ENCODE peak calls at places on chromosomes 7 and 10, in ten cellular contexts. One of them, this sample, is unnamed.

GRCh38 chr7:133364959-133365680 is 112.2 kb downstream of the EXOC4 start:
- DNase-seq in activated naive CD8-positive, alpha-beta T cell treated with anti-CD3 and anti-CD28 coated beads for 36 hours: no peak
- DNase-seq in stimulated activated CD8-positive, alpha-beta memory T cell treated with anti-CD3 and anti-CD28 coated beads, Interleukin-4, amount 100 ng/mL, for 48 hours: no peak
- DNase-seq in stimulated activated CD4-positive, alpha-beta T cell treated with anti-CD3 and anti-CD28 coated beads, Interleukin-1b, Interleukin-23, amount 100 ng/mL, for 48 hours: no peak
- DNase-seq in GM20000: no peak
- DNase-seq in GM10248: no peak
- DNase-seq in germinal center: no peak
- DNase-seq in T follicular helper cell: no peak
- DNase-seq in occipital lobe: no peak
- DNase-seq in ovary: no peak
- DNase-seq in this sample: peak

GRCh38 chr7:65475734-65476319 is 102.2 kb downstream of the ZNF92 start:
- DNase-seq in activated naive CD8-positive, alpha-beta T cell treated with anti-CD3 and anti-CD28 coated beads for 36 hours: peak
- DNase-seq in stimulated activated CD8-positive, alpha-beta memory T cell treated with anti-CD3 and anti-CD28 coated beads, Interleukin-4, amount 100 ng/mL, for 48 hours: no peak
- DNase-seq in stimulated activated CD4-positive, alpha-beta T cell treated with anti-CD3 and anti-CD28 coated beads, Interleukin-1b, Interleukin-23, amount 100 ng/mL, for 48 hours: no peak
- DNase-seq in GM20000: peak
- DNase-seq in GM10248: peak
- DNase-seq in germinal center: peak
- DNase-seq in T follicular helper cell: no peak
- DNase-seq in occipital lobe: no peak
- DNase-seq in ovary: no peak
- DNase-seq in this sample: peak

GRCh38 chr7:3805151-3805550 is 504.1 kb downstream of the SDK1 start:
- DNase-seq in activated naive CD8-positive, alpha-beta T cell treated with anti-CD3 and anti-CD28 coated beads for 36 hours: no peak
- DNase-seq in stimulated activated CD8-positive, alpha-beta memory T cell treated with anti-CD3 and anti-CD28 coated beads, Interleukin-4, amount 100 ng/mL, for 48 hours: no peak
- DNase-seq in stimulated activated CD4-positive, alpha-beta T cell treated with anti-CD3 and anti-CD28 coated beads, Interleukin-1b, Interleukin-23, amount 100 ng/mL, for 48 hours: no peak
- DNase-seq in GM20000: no peak
- DNase-seq in GM10248: no peak
- DNase-seq in germinal center: no peak
- DNase-seq in T follicular helper cell: no peak
- DNase-seq in occipital lobe: no peak
- DNase-seq in ovary: no peak
- DNase-seq in this sample: no peak

GRCh38 chr7:127208351-127208750 is 44.4 kb downstream of the GRM8 start:
- DNase-seq in activated naive CD8-positive, alpha-beta T cell treated with anti-CD3 and anti-CD28 coated beads for 36 hours: no peak
- DNase-seq in stimulated activated CD8-positive, alpha-beta memory T cell treated with anti-CD3 and anti-CD28 coated beads, Interleukin-4, amount 100 ng/mL, for 48 hours: no peak
- DNase-seq in stimulated activated CD4-positive, alpha-beta T cell treated with anti-CD3 and anti-CD28 coated beads, Interleukin-1b, Interleukin-23, amount 100 ng/mL, for 48 hours: no peak
- DNase-seq in GM20000: no peak
- DNase-seq in GM10248: no peak
- DNase-seq in germinal center: no peak
- DNase-seq in T follicular helper cell: no peak
- DNase-seq in occipital lobe: no peak
- DNase-seq in ovary: no peak
- DNase-seq in this sample: no peak

GRCh38 chr7:99476107-99476506 is 3.4 kb downstream of the ZNF789 start:
- DNase-seq in activated naive CD8-positive, alpha-beta T cell treated with anti-CD3 and anti-CD28 coated beads for 36 hours: no peak
- DNase-seq in stimulated activated CD8-positive, alpha-beta memory T cell treated with anti-CD3 and anti-CD28 coated beads, Interleukin-4, amount 100 ng/mL, for 48 hours: no peak
- DNase-seq in stimulated activated CD4-positive, alpha-beta T cell treated with anti-CD3 and anti-CD28 coated beads, Interleukin-1b, Interleukin-23, amount 100 ng/mL, for 48 hours: no peak
- DNase-seq in GM20000: no peak
- DNase-seq in GM10248: no peak
- DNase-seq in germinal center: no peak
- DNase-seq in T follicular helper cell: no peak
- DNase-seq in occipital lobe: no peak
- DNase-seq in ovary: no peak
- DNase-seq in this sample: no peak

GRCh38 chr7:107856806-107857540 is 34.0 kb upstream of the DLD start:
- DNase-seq in activated naive CD8-positive, alpha-beta T cell treated with anti-CD3 and anti-CD28 coated beads for 36 hours: peak
- DNase-seq in stimulated activated CD8-positive, alpha-beta memory T cell treated with anti-CD3 and anti-CD28 coated beads, Interleukin-4, amount 100 ng/mL, for 48 hours: no peak
- DNase-seq in stimulated activated CD4-positive, alpha-beta T cell treated with anti-CD3 and anti-CD28 coated beads, Interleukin-1b, Interleukin-23, amount 100 ng/mL, for 48 hours: no peak
- DNase-seq in GM20000: peak
- DNase-seq in GM10248: no peak
- DNase-seq in germinal center: no peak
- DNase-seq in T follicular helper cell: no peak
- DNase-seq in occipital lobe: no peak
- DNase-seq in ovary: no peak
- DNase-seq in this sample: peak

GRCh38 chr7:4713183-4713784 is 31.2 kb downstream of the FOXK1 start:
- DNase-seq in activated naive CD8-positive, alpha-beta T cell treated with anti-CD3 and anti-CD28 coated beads for 36 hours: no peak
- DNase-seq in stimulated activated CD8-positive, alpha-beta memory T cell treated with anti-CD3 and anti-CD28 coated beads, Interleukin-4, amount 100 ng/mL, for 48 hours: no peak
- DNase-seq in stimulated activated CD4-positive, alpha-beta T cell treated with anti-CD3 and anti-CD28 coated beads, Interleukin-1b, Interleukin-23, amount 100 ng/mL, for 48 hours: no peak
- DNase-seq in GM20000: peak
- DNase-seq in GM10248: peak
- DNase-seq in germinal center: peak
- DNase-seq in T follicular helper cell: no peak
- DNase-seq in occipital lobe: no peak
- DNase-seq in ovary: no peak
- DNase-seq in this sample: peak

GRCh38 chr10:11546581-11546980 is 64.9 kb downstream of the USP6NL start:
- DNase-seq in activated naive CD8-positive, alpha-beta T cell treated with anti-CD3 and anti-CD28 coated beads for 36 hours: no peak
- DNase-seq in stimulated activated CD8-positive, alpha-beta memory T cell treated with anti-CD3 and anti-CD28 coated beads, Interleukin-4, amount 100 ng/mL, for 48 hours: no peak
- DNase-seq in stimulated activated CD4-positive, alpha-beta T cell treated with anti-CD3 and anti-CD28 coated beads, Interleukin-1b, Interleukin-23, amount 100 ng/mL, for 48 hours: no peak
- DNase-seq in GM20000: no peak
- DNase-seq in GM10248: no peak
- DNase-seq in germinal center: no peak
- DNase-seq in T follicular helper cell: no peak
- DNase-seq in occipital lobe: no peak
- DNase-seq in ovary: no peak
- DNase-seq in this sample: peak

GRCh38 chr10:70302292-70302691 is 18.5 kb upstream of the NPFFR1 start:
- DNase-seq in activated naive CD8-positive, alpha-beta T cell treated with anti-CD3 and anti-CD28 coated beads for 36 hours: no peak
- DNase-seq in stimulated activated CD8-positive, alpha-beta memory T cell treated with anti-CD3 and anti-CD28 coated beads, Interleukin-4, amount 100 ng/mL, for 48 hours: no peak
- DNase-seq in stimulated activated CD4-positive, alpha-beta T cell treated with anti-CD3 and anti-CD28 coated beads, Interleukin-1b, Interleukin-23, amount 100 ng/mL, for 48 hours: no peak
- DNase-seq in GM20000: no peak
- DNase-seq in GM10248: no peak
- DNase-seq in germinal center: no peak
- DNase-seq in T follicular helper cell: no peak
- DNase-seq in occipital lobe: no peak
- DNase-seq in ovary: peak
- DNase-seq in this sample: peak

GRCh38 chr10:58704226-58705200 is 191.8 kb downstream of the BICC1 start:
- DNase-seq in activated naive CD8-positive, alpha-beta T cell treated with anti-CD3 and anti-CD28 coated beads for 36 hours: no peak
- DNase-seq in stimulated activated CD8-positive, alpha-beta memory T cell treated with anti-CD3 and anti-CD28 coated beads, Interleukin-4, amount 100 ng/mL, for 48 hours: no peak
- DNase-seq in stimulated activated CD4-positive, alpha-beta T cell treated with anti-CD3 and anti-CD28 coated beads, Interleukin-1b, Interleukin-23, amount 100 ng/mL, for 48 hours: no peak
- DNase-seq in GM20000: no peak
- DNase-seq in GM10248: no peak
- DNase-seq in germinal center: no peak
- DNase-seq in T follicular helper cell: no peak
- DNase-seq in occipital lobe: no peak
- DNase-seq in ovary: no peak
- DNase-seq in this sample: no peak

GRCh38 chr10:16902606-16903005 is 85.4 kb upstream of the RSU1 start:
- DNase-seq in activated naive CD8-positive, alpha-beta T cell treated with anti-CD3 and anti-CD28 coated beads for 36 hours: peak
- DNase-seq in stimulated activated CD8-positive, alpha-beta memory T cell treated with anti-CD3 and anti-CD28 coated beads, Interleukin-4, amount 100 ng/mL, for 48 hours: no peak
- DNase-seq in stimulated activated CD4-positive, alpha-beta T cell treated with anti-CD3 and anti-CD28 coated beads, Interleukin-1b, Interleukin-23, amount 100 ng/mL, for 48 hours: peak
- DNase-seq in GM20000: no peak
- DNase-seq in GM10248: no peak
- DNase-seq in germinal center: no peak
- DNase-seq in T follicular helper cell: no peak
- DNase-seq in occipital lobe: no peak
- DNase-seq in ovary: no peak
- DNase-seq in this sample: no peak

GRCh38 chr7:50531401-50531906 is 33.8 kb downstream of the DDC start:
- DNase-seq in activated naive CD8-positive, alpha-beta T cell treated with anti-CD3 and anti-CD28 coated beads for 36 hours: no peak
- DNase-seq in stimulated activated CD8-positive, alpha-beta memory T cell treated with anti-CD3 and anti-CD28 coated beads, Interleukin-4, amount 100 ng/mL, for 48 hours: peak
- DNase-seq in stimulated activated CD4-positive, alpha-beta T cell treated with anti-CD3 and anti-CD28 coated beads, Interleukin-1b, Interleukin-23, amount 100 ng/mL, for 48 hours: peak
- DNase-seq in GM20000: no peak
- DNase-seq in GM10248: no peak
- DNase-seq in germinal center: no peak
- DNase-seq in T follicular helper cell: no peak
- DNase-seq in occipital lobe: peak
- DNase-seq in ovary: no peak
- DNase-seq in this sample: no peak

GRCh38 chr10:76195990-76196389 is 764.6 kb downstream of the LRMDA start:
- DNase-seq in activated naive CD8-positive, alpha-beta T cell treated with anti-CD3 and anti-CD28 coated beads for 36 hours: no peak
- DNase-seq in stimulated activated CD8-positive, alpha-beta memory T cell treated with anti-CD3 and anti-CD28 coated beads, Interleukin-4, amount 100 ng/mL, for 48 hours: no peak
- DNase-seq in stimulated activated CD4-positive, alpha-beta T cell treated with anti-CD3 and anti-CD28 coated beads, Interleukin-1b, Interleukin-23, amount 100 ng/mL, for 48 hours: no peak
- DNase-seq in GM20000: no peak
- DNase-seq in GM10248: no peak
- DNase-seq in germinal center: no peak
- DNase-seq in T follicular helper cell: no peak
- DNase-seq in occipital lobe: no peak
- DNase-seq in ovary: no peak
- DNase-seq in this sample: no peak

GRCh38 chr10:77187376-77187999 is 450.1 kb downstream of the KCNMA1 start:
- DNase-seq in activated naive CD8-positive, alpha-beta T cell treated with anti-CD3 and anti-CD28 coated beads for 36 hours: no peak
- DNase-seq in stimulated activated CD8-positive, alpha-beta memory T cell treated with anti-CD3 and anti-CD28 coated beads, Interleukin-4, amount 100 ng/mL, for 48 hours: no peak
- DNase-seq in stimulated activated CD4-positive, alpha-beta T cell treated with anti-CD3 and anti-CD28 coated beads, Interleukin-1b, Interleukin-23, amount 100 ng/mL, for 48 hours: no peak
- DNase-seq in GM20000: no peak
- DNase-seq in GM10248: no peak
- DNase-seq in germinal center: no peak
- DNase-seq in T follicular helper cell: no peak
- DNase-seq in occipital lobe: no peak
- DNase-seq in ovary: no peak
- DNase-seq in this sample: no peak

GRCh38 chr7:4709187-4709586 is 27.1 kb downstream of the FOXK1 start:
- DNase-seq in activated naive CD8-positive, alpha-beta T cell treated with anti-CD3 and anti-CD28 coated beads for 36 hours: no peak
- DNase-seq in stimulated activated CD8-positive, alpha-beta memory T cell treated with anti-CD3 and anti-CD28 coated beads, Interleukin-4, amount 100 ng/mL, for 48 hours: no peak
- DNase-seq in stimulated activated CD4-positive, alpha-beta T cell treated with anti-CD3 and anti-CD28 coated beads, Interleukin-1b, Interleukin-23, amount 100 ng/mL, for 48 hours: no peak
- DNase-seq in GM20000: no peak
- DNase-seq in GM10248: no peak
- DNase-seq in germinal center: no peak
- DNase-seq in T follicular helper cell: no peak
- DNase-seq in occipital lobe: no peak
- DNase-seq in ovary: no peak
- DNase-seq in this sample: no peak

GRCh38 chr7:116490351-116490750 is 9.2 kb upstream of the CAV2 start:
- DNase-seq in activated naive CD8-positive, alpha-beta T cell treated with anti-CD3 and anti-CD28 coated beads for 36 hours: no peak
- DNase-seq in stimulated activated CD8-positive, alpha-beta memory T cell treated with anti-CD3 and anti-CD28 coated beads, Interleukin-4, amount 100 ng/mL, for 48 hours: no peak
- DNase-seq in stimulated activated CD4-positive, alpha-beta T cell treated with anti-CD3 and anti-CD28 coated beads, Interleukin-1b, Interleukin-23, amount 100 ng/mL, for 48 hours: no peak
- DNase-seq in GM20000: no peak
- DNase-seq in GM10248: no peak
- DNase-seq in germinal center: no peak
- DNase-seq in T follicular helper cell: no peak
- DNase-seq in occipital lobe: no peak
- DNase-seq in ovary: no peak
- DNase-seq in this sample: no peak

GRCh38 chr10:15052121-15052520 is 8.4 kb downstream of the OLAH start:
- DNase-seq in activated naive CD8-positive, alpha-beta T cell treated with anti-CD3 and anti-CD28 coated beads for 36 hours: no peak
- DNase-seq in stimulated activated CD8-positive, alpha-beta memory T cell treated with anti-CD3 and anti-CD28 coated beads, Interleukin-4, amount 100 ng/mL, for 48 hours: no peak
- DNase-seq in stimulated activated CD4-positive, alpha-beta T cell treated with anti-CD3 and anti-CD28 coated beads, Interleukin-1b, Interleukin-23, amount 100 ng/mL, for 48 hours: no peak
- DNase-seq in GM20000: no peak
- DNase-seq in GM10248: no peak
- DNase-seq in germinal center: no peak
- DNase-seq in T follicular helper cell: no peak
- DNase-seq in occipital lobe: no peak
- DNase-seq in ovary: no peak
- DNase-seq in this sample: no peak

GRCh38 chr10:44389150-44389549 is 4.3 kb upstream of the CXCL12 start:
- DNase-seq in activated naive CD8-positive, alpha-beta T cell treated with anti-CD3 and anti-CD28 coated beads for 36 hours: no peak
- DNase-seq in stimulated activated CD8-positive, alpha-beta memory T cell treated with anti-CD3 and anti-CD28 coated beads, Interleukin-4, amount 100 ng/mL, for 48 hours: no peak
- DNase-seq in stimulated activated CD4-positive, alpha-beta T cell treated with anti-CD3 and anti-CD28 coated beads, Interleukin-1b, Interleukin-23, amount 100 ng/mL, for 48 hours: no peak
- DNase-seq in GM20000: no peak
- DNase-seq in GM10248: no peak
- DNase-seq in germinal center: no peak
- DNase-seq in T follicular helper cell: no peak
- DNase-seq in occipital lobe: no peak
- DNase-seq in ovary: no peak
- DNase-seq in this sample: no peak

GRCh38 chr7:18420758-18421157 is 74.8 kb upstream of the HDAC9 start:
- DNase-seq in activated naive CD8-positive, alpha-beta T cell treated with anti-CD3 and anti-CD28 coated beads for 36 hours: no peak
- DNase-seq in stimulated activated CD8-positive, alpha-beta memory T cell treated with anti-CD3 and anti-CD28 coated beads, Interleukin-4, amount 100 ng/mL, for 48 hours: no peak
- DNase-seq in stimulated activated CD4-positive, alpha-beta T cell treated with anti-CD3 and anti-CD28 coated beads, Interleukin-1b, Interleukin-23, amount 100 ng/mL, for 48 hours: no peak
- DNase-seq in GM20000: no peak
- DNase-seq in GM10248: no peak
- DNase-seq in germinal center: no peak
- DNase-seq in T follicular helper cell: no peak
- DNase-seq in occipital lobe: no peak
- DNase-seq in ovary: no peak
- DNase-seq in this sample: peak

GRCh38 chr10:101972761-101973160 is 83.2 kb downstream of the ARMH3 start:
- DNase-seq in activated naive CD8-positive, alpha-beta T cell treated with anti-CD3 and anti-CD28 coated beads for 36 hours: no peak
- DNase-seq in stimulated activated CD8-positive, alpha-beta memory T cell treated with anti-CD3 and anti-CD28 coated beads, Interleukin-4, amount 100 ng/mL, for 48 hours: no peak
- DNase-seq in stimulated activated CD4-positive, alpha-beta T cell treated with anti-CD3 and anti-CD28 coated beads, Interleukin-1b, Interleukin-23, amount 100 ng/mL, for 48 hours: no peak
- DNase-seq in GM20000: peak
- DNase-seq in GM10248: no peak
- DNase-seq in germinal center: no peak
- DNase-seq in T follicular helper cell: no peak
- DNase-seq in occipital lobe: no peak
- DNase-seq in ovary: no peak
- DNase-seq in this sample: no peak

GRCh38 chr10:12657489-12657888 is 308.1 kb downstream of the CAMK1D start:
- DNase-seq in activated naive CD8-positive, alpha-beta T cell treated with anti-CD3 and anti-CD28 coated beads for 36 hours: no peak
- DNase-seq in stimulated activated CD8-positive, alpha-beta memory T cell treated with anti-CD3 and anti-CD28 coated beads, Interleukin-4, amount 100 ng/mL, for 48 hours: no peak
- DNase-seq in stimulated activated CD4-positive, alpha-beta T cell treated with anti-CD3 and anti-CD28 coated beads, Interleukin-1b, Interleukin-23, amount 100 ng/mL, for 48 hours: no peak
- DNase-seq in GM20000: no peak
- DNase-seq in GM10248: no peak
- DNase-seq in germinal center: no peak
- DNase-seq in T follicular helper cell: no peak
- DNase-seq in occipital lobe: no peak
- DNase-seq in ovary: no peak
- DNase-seq in this sample: no peak

GRCh38 chr7:50534690-50535290 is 30.4 kb downstream of the DDC start:
- DNase-seq in activated naive CD8-positive, alpha-beta T cell treated with anti-CD3 and anti-CD28 coated beads for 36 hours: no peak
- DNase-seq in stimulated activated CD8-positive, alpha-beta memory T cell treated with anti-CD3 and anti-CD28 coated beads, Interleukin-4, amount 100 ng/mL, for 48 hours: peak
- DNase-seq in stimulated activated CD4-positive, alpha-beta T cell treated with anti-CD3 and anti-CD28 coated beads, Interleukin-1b, Interleukin-23, amount 100 ng/mL, for 48 hours: peak
- DNase-seq in GM20000: no peak
- DNase-seq in GM10248: no peak
- DNase-seq in germinal center: no peak
- DNase-seq in T follicular helper cell: no peak
- DNase-seq in occipital lobe: no peak
- DNase-seq in ovary: no peak
- DNase-seq in this sample: peak

GRCh38 chr10:48306265-48306869 is at the start of gene MAPK8:
- DNase-seq in activated naive CD8-positive, alpha-beta T cell treated with anti-CD3 and anti-CD28 coated beads for 36 hours: peak
- DNase-seq in stimulated activated CD8-positive, alpha-beta memory T cell treated with anti-CD3 and anti-CD28 coated beads, Interleukin-4, amount 100 ng/mL, for 48 hours: peak
- DNase-seq in stimulated activated CD4-positive, alpha-beta T cell treated with anti-CD3 and anti-CD28 coated beads, Interleukin-1b, Interleukin-23, amount 100 ng/mL, for 48 hours: peak
- DNase-seq in GM20000: peak
- DNase-seq in GM10248: peak
- DNase-seq in germinal center: peak
- DNase-seq in T follicular helper cell: peak
- DNase-seq in occipital lobe: peak
- DNase-seq in ovary: peak
- DNase-seq in this sample: peak

GRCh38 chr10:48509974-48510692 is 94.7 kb downstream of the ARHGAP22 start:
- DNase-seq in activated naive CD8-positive, alpha-beta T cell treated with anti-CD3 and anti-CD28 coated beads for 36 hours: no peak
- DNase-seq in stimulated activated CD8-positive, alpha-beta memory T cell treated with anti-CD3 and anti-CD28 coated beads, Interleukin-4, amount 100 ng/mL, for 48 hours: peak
- DNase-seq in stimulated activated CD4-positive, alpha-beta T cell treated with anti-CD3 and anti-CD28 coated beads, Interleukin-1b, Interleukin-23, amount 100 ng/mL, for 48 hours: no peak
- DNase-seq in GM20000: no peak
- DNase-seq in GM10248: peak
- DNase-seq in germinal center: peak
- DNase-seq in T follicular helper cell: no peak
- DNase-seq in occipital lobe: no peak
- DNase-seq in ovary: no peak
- DNase-seq in this sample: peak

GRCh38 chr7:44111759-44112158 is 7.6 kb downstream of the AEBP1 start:
- DNase-seq in activated naive CD8-positive, alpha-beta T cell treated with anti-CD3 and anti-CD28 coated beads for 36 hours: no peak
- DNase-seq in stimulated activated CD8-positive, alpha-beta memory T cell treated with anti-CD3 and anti-CD28 coated beads, Interleukin-4, amount 100 ng/mL, for 48 hours: no peak
- DNase-seq in stimulated activated CD4-positive, alpha-beta T cell treated with anti-CD3 and anti-CD28 coated beads, Interleukin-1b, Interleukin-23, amount 100 ng/mL, for 48 hours: no peak
- DNase-seq in GM20000: no peak
- DNase-seq in GM10248: no peak
- DNase-seq in germinal center: no peak
- DNase-seq in T follicular helper cell: no peak
- DNase-seq in occipital lobe: no peak
- DNase-seq in ovary: no peak
- DNase-seq in this sample: no peak

GRCh38 chr10:3812141-3812540 is 27.1 kb upstream of the KLF6 start:
- DNase-seq in activated naive CD8-positive, alpha-beta T cell treated with anti-CD3 and anti-CD28 coated beads for 36 hours: no peak
- DNase-seq in stimulated activated CD8-positive, alpha-beta memory T cell treated with anti-CD3 and anti-CD28 coated beads, Interleukin-4, amount 100 ng/mL, for 48 hours: no peak
- DNase-seq in stimulated activated CD4-positive, alpha-beta T cell treated with anti-CD3 and anti-CD28 coated beads, Interleukin-1b, Interleukin-23, amount 100 ng/mL, for 48 hours: no peak
- DNase-seq in GM20000: no peak
- DNase-seq in GM10248: no peak
- DNase-seq in germinal center: no peak
- DNase-seq in T follicular helper cell: no peak
- DNase-seq in occipital lobe: no peak
- DNase-seq in ovary: no peak
- DNase-seq in this sample: no peak

This sample was measured in KBM-7.